ENCODE peak calls at places on chromosomes 5 and 9, in seven cellular contexts. Q is sciatic nerve; C is HuH-7.5; K is effector memory CD4-positive, alpha-beta T cell; F is hypothalamus; H is GM04504; Y is HCEC 1CT. R is an unnamed sample.

GRCh38 chr9:133576591-133577462 is 32.4 kb downstream of the FAM163B start:
- DNase-seq in F (no peak), K (no peak), H (no peak), Q (no peak), C (no peak), Y (no peak), R (no peak)

GRCh38 chr5:65072836-65073620 is 304.3 kb downstream of the CWC27 start:
- DNase-seq in Q (no peak), C (no peak), H (no peak), Y (no peak), K (no peak), F (no peak), R (no peak)

GRCh38 chr9:120374817-120375216 is 205.2 kb downstream of the CDK5RAP2 start:
- DNase-seq in K (no peak), F (no peak), Y (no peak), C (no peak), H (no peak), Q (no peak), R (no peak)

GRCh38 chr9:123741214-123741613 is 188.7 kb downstream of the DENND1A start:
- DNase-seq in Q (no peak), Y (no peak), F (no peak), K (no peak), C (no peak), H (no peak), R (no peak)

GRCh38 chr5:132987531-132988408 is 24.3 kb upstream of the AFF4 start:
- DNase-seq in Q (no peak), F (no peak), H (no peak), C (no peak), K (no peak), Y (no peak), R (no peak)

GRCh38 chr9:114612272-114612923 is 1.3 kb downstream of the TMEM268 start:
- DNase-seq in Q (no peak), K (no peak), Y (no peak), F (no peak), C (no peak), H (no peak), R (no peak)

GRCh38 chr5:37767961-37768360 is 71.9 kb downstream of the GDNF start:
- DNase-seq in F (no peak), Q (no peak), H (no peak), K (no peak), Y (no peak), C (no peak), R (no peak)

GRCh38 chr9:92426501-92426900 is 2.2 kb upstream of the OMD start:
- DNase-seq in Q (no peak), C (no peak), Y (no peak), H (no peak), F (no peak), K (no peak), R (no peak)

GRCh38 chr5:104661256-104661655 is 1098.7 kb upstream of the NUDT12 start:
- DNase-seq in H (no peak), Q (no peak), F (no peak), C (no peak), Y (no peak), K (no peak), R (no peak)

GRCh38 chr5:173395257-173395932 is 67.2 kb upstream of the STC2 start:
- DNase-seq in H (peak; percentile 52), F (no peak), Q (no peak), K (no peak), C (no peak), Y (peak; percentile 80), R (peak; percentile 37)

GRCh38 chr5:169705322-169705721 is 68.2 kb downstream of the DOCK2 start:
- DNase-seq in F (no peak), K (no peak), Y (no peak), H (no peak), C (no peak), Q (no peak), R (no peak)